ENCODE peak calls at places on chromosomes 2 and 18, in five cellular contexts. W is mammary epithelial cell, S is keratinocyte, J is neuronal stem cell, X is neural progenitor cell. O is an unnamed sample.

GRCh38 chr2:20348542-20348941 is 2.1 kb downstream of the PUM2 start:
- DNase-seq in X (peak), J (no peak), W (no peak), S (no peak), O (no peak)

GRCh38 chr2:136242687-136243277 is 124.8 kb upstream of the CXCR4 start:
- DNase-seq in S (no peak), W (no peak), X (no peak), J (no peak), O (peak)

GRCh38 chr18:59921384-59921891 is 21.6 kb downstream of the PMAIP1 start:
- DNase-seq in S (no peak), J (no peak), X (no peak), W (peak), O (no peak)

GRCh38 chr2:162368494-162368893 is 24.6 kb downstream of the GCA start:
- DNase-seq in X (no peak), S (no peak), J (no peak), W (no peak), O (no peak)

GRCh38 chr2:55891671-55892071 is 31.9 kb downstream of the EFEMP1 start:
- DNase-seq in X (no peak), W (no peak), S (no peak), J (no peak), O (peak)

GRCh38 chr2:85997016-85997970 is 108.4 kb downstream of the POLR1A start:
- DNase-seq in S (no peak), X (no peak), W (no peak), J (no peak), O (no peak)

GRCh38 chr2:98538280-98539041 is 69.9 kb downstream of the COA5 start:
- DNase-seq in S (no peak), J (no peak), W (no peak), X (no peak), O (no peak)

GRCh38 chr2:100178864-100179263 is 36.5 kb upstream of the AFF3 start:
- DNase-seq in X (no peak), J (no peak), S (no peak), W (no peak), O (no peak)

GRCh38 chr2:121969766-121970639 is 214.6 kb downstream of the TSN start:
- DNase-seq in J (no peak), X (no peak), W (no peak), S (no peak), O (no peak)

GRCh38 chr2:2735041-2735440 is 404.0 kb upstream of the MYT1L start:
- DNase-seq in S (no peak), X (no peak), J (no peak), W (peak), O (no peak)

GRCh38 chr2:236177967-236178909 is 10.1 kb upstream of the GBX2 start:
- DNase-seq in J (peak), W (no peak), X (peak), S (no peak), O (peak)

GRCh38 chr2:127771756-127772155 is 39.2 kb downstream of the WDR33 start:
- DNase-seq in S (peak), J (no peak), X (no peak), W (peak), O (peak)

GRCh38 chr2:147588191-147588590 is 256.6 kb upstream of the ACVR2A start:
- DNase-seq in X (no peak), S (no peak), J (no peak), W (peak), O (peak)

GRCh38 chr2:226802573-226802972 is 3.0 kb upstream of the IRS1 start:
- DNase-seq in J (no peak), S (no peak), X (peak), W (peak), O (peak)

GRCh38 chr2:60948926-60949579 is 67.7 kb downstream of the REL start:
- DNase-seq in J (no peak), X (no peak), W (peak), S (peak), O (peak)

GRCh38 chr2:42047488-42048317 is at the start of gene PKDCC:
- DNase-seq in J (peak), S (no peak), X (peak), W (peak), O (peak)
- H2AFZ ChIP-seq in J (peak), S (no peak), X (no peak), W (no peak), O (no peak)

GRCh38 chr18:4004176-4004829 is 450.8 kb downstream of the DLGAP1 start:
- DNase-seq in W (peak), J (no peak), S (no peak), X (no peak), O (peak)
- H2AFZ ChIP-seq in W (peak), J (no peak), S (no peak), X (no peak), O (no peak)

DNA sequence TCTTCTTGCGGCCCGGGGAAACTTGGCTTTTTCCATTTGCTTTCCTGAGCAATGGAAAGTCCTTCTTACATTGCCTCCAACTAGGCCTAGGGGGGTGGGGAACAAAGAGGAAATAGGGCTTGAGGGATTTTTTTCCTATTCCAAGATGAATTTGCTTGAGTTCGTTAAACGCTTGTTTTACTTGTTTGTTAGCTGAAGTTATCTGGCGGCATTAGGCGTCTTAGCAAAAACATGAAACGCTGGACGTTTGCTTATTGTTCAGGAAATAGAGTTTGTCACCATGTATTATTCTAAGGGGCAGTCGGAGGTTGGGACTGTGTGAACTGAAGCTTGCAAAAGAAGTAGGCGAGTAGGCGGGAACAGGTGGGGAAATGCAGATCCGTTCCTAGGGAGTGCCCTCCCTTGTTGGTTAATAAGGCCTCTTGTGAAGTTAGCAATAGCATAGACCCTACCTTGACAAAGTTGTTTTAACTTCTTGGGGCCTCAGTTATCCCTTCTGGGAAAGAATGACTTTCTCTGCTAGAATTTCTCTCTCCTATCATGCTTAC is 1.9 kb downstream of the CABLES1 start:
- DNase-seq in J (peak), W (no peak), S (no peak), X (peak), O (peak)
- H2AFZ ChIP-seq in J (peak), W (peak), S (no peak), X (peak), O (no peak)

GRCh38 chr2:178273787-178274360 is 79.6 kb downstream of the OSBPL6 start:
- DNase-seq in X (no peak), J (no peak), S (no peak), W (no peak), O (no peak)
- H2AFZ ChIP-seq in X (no peak), J (no peak), S (no peak), W (no peak), O (no peak)

GRCh38 chr2:58516695-58517094 is 275.6 kb upstream of the FANCL start:
- DNase-seq in J (no peak), S (no peak), X (no peak), W (no peak), O (no peak)
- H2AFZ ChIP-seq in J (no peak), S (no peak), X (no peak), W (no peak), O (no peak)

GRCh38 chr2:180516204-180516603 is 464.2 kb upstream of the UBE2E3 start:
- DNase-seq in S (no peak), J (no peak), X (no peak), W (no peak), O (no peak)
- H2AFZ ChIP-seq in S (no peak), J (peak), X (no peak), W (no peak), O (peak)

O was measured in fibroblast of lung.